ENCODE peak calls at places on chromosomes 3 and 15, in five cellular contexts. Z is anterior cingulate cortex; Y is left colon; W is activated T-cell treated with anti-CD3 and anti-CD28 coated beads, Interleukin-2, amount 50 U/mL, for 72 hours; A is IMR-90. X is an unnamed sample.

GRCh38 chr3:171376125-171376947 is 83.9 kb downstream of the TNIK start:
- DNase-seq in Z (no peak), Y (no peak), W (no peak), A (peak), X (no peak)

GRCh38 chr15:97998307-97999071 is 38.0 kb downstream of the ARRDC4 start:
- DNase-seq in Z (no peak), Y (no peak), W (no peak), A (no peak), X (no peak)

GRCh38 chr3:52430416-52430810 is 14.5 kb downstream of the SEMA3G start:
- DNase-seq in Z (no peak), Y (no peak), W (no peak), A (no peak), X (no peak)

GRCh38 chr15:53072077-53072476 is 281.9 kb upstream of the ONECUT1 start:
- DNase-seq in Z (no peak), Y (peak), W (peak), A (peak), X (peak)

GRCh38 chr3:46664971-46665762 is 28.3 kb downstream of the ALS2CL start:
- DNase-seq in Z (no peak), Y (no peak), W (no peak), A (peak), X (no peak)

GRCh38 chr3:103203431-103203830 is 768.6 kb downstream of the ZPLD1 start:
- DNase-seq in Z (no peak), Y (no peak), W (no peak), A (no peak), X (no peak)

GRCh38 chr3:21142031-21142430 is 609.0 kb downstream of the ZNF385D start:
- DNase-seq in Z (no peak), Y (no peak), W (no peak), A (no peak), X (no peak)

GRCh38 chr3:81871358-81872152 is 110.1 kb upstream of the GBE1 start:
- DNase-seq in Z (no peak), Y (no peak), W (no peak), A (no peak), X (no peak)

GRCh38 chr3:31354373-31354772 is 178.4 kb upstream of the STT3B start:
- DNase-seq in Z (no peak), Y (no peak), W (no peak), A (no peak), X (no peak)

GRCh38 chr15:88375234-88375926 is 91.8 kb downstream of the MRPL46 start:
- DNase-seq in Z (peak), Y (no peak), W (peak), A (peak), X (no peak)

GRCh38 chr3:150545419-150546225 is 674 bp downstream of the SERP1 start:
- DNase-seq in Z (peak), Y (peak), W (peak), A (no peak), X (no peak)

GRCh38 chr3:78994174-78995027 is 773.4 kb downstream of the ROBO1 start:
- DNase-seq in Z (no peak), Y (no peak), W (no peak), A (peak), X (no peak)

GRCh38 chr15:66253643-66254363 is at the start of gene MEGF11:
- DNase-seq in Z (peak), Y (peak), W (peak), A (peak), X (peak)

GRCh38 chr3:38490288-38490860 is 5.8 kb upstream of the EXOG start:
- DNase-seq in Z (no peak), Y (no peak), W (no peak), A (no peak), X (no peak)

GRCh38 chr3:192850501-192850981 is 67.1 kb downstream of the MB21D2 start:
- DNase-seq in Z (no peak), Y (peak), W (peak), A (peak), X (no peak)

GRCh38 chr15:87589134-87589533 is 667.4 kb downstream of the NTRK3 start:
- DNase-seq in Z (no peak), Y (no peak), W (no peak), A (no peak), X (no peak)

GRCh38 chr3:106068795-106069194 is 200.0 kb upstream of the CBLB start:
- DNase-seq in Z (no peak), Y (no peak), W (peak), A (peak), X (no peak)

GRCh38 chr3:80697291-80697690 is 929.5 kb upstream of the ROBO1 start:
- DNase-seq in Z (no peak), Y (no peak), W (no peak), A (no peak), X (no peak)

GRCh38 chr15:58232273-58233065 is 94.3 kb downstream of the AQP9 start:
- DNase-seq in Z (no peak), Y (no peak), W (no peak), A (no peak), X (no peak)

GRCh38 chr3:16147226-16147625 is 27.3 kb upstream of the GALNT15 start:
- DNase-seq in Z (no peak), Y (no peak), W (no peak), A (peak), X (no peak)

GRCh38 chr15:35514759-35515158 is 31.2 kb downstream of the DPH6 start:
- DNase-seq in Z (no peak), Y (no peak), W (no peak), A (peak), X (no peak)

GRCh38 chr3:171967932-171968678 is 71.3 kb upstream of the FNDC3B start:
- DNase-seq in Z (no peak), Y (no peak), W (no peak), A (peak), X (no peak)

GRCh38 chr3:87397210-87397609 is 120.8 kb upstream of the POU1F1 start:
- DNase-seq in Z (no peak), Y (no peak), W (no peak), A (peak), X (no peak)

GRCh38 chr3:69086133-69086722 is 1.5 kb downstream of the ARL6IP5 start:
- DNase-seq in Z (peak), Y (peak), W (peak), A (peak), X (no peak)

GRCh38 chr3:176521531-176522175 is 675.6 kb downstream of the TBL1XR1 start:
- DNase-seq in Z (no peak), Y (no peak), W (no peak), A (peak), X (no peak)

GRCh38 chr3:24506966-24507775 is 12.5 kb upstream of the THRB start:
- DNase-seq in Z (no peak), Y (no peak), W (no peak), A (no peak), X (no peak)

GRCh38 chr15:65766422-65767263 is 25.4 kb downstream of the DENND4A start:
- DNase-seq in Z (no peak), Y (no peak), W (no peak), A (peak), X (no peak)

GRCh38 chr3:99901200-99901926 is 83.7 kb downstream of the CMSS1 start:
- DNase-seq in Z (no peak), Y (no peak), W (no peak), A (peak), X (no peak)

X was measured in WTC11.